ENCODE peak calls at places on chromosomes 6 and 20, in seven cellular contexts. O, N, K, W, B, M and P are unnamed samples.

GRCh38 chr6:72654101-72654618 is 32.3 kb downstream of the KCNQ5 start:
- DNase-seq in O (no peak), N (no peak), K (no peak), W (no peak), B (no peak), M (no peak), P (no peak)

GRCh38 chr6:158050955-158051354 is 69.3 kb downstream of the SYNJ2 start:
- DNase-seq in O (no peak), N (no peak), K (no peak), W (no peak), B (no peak), M (no peak), P (no peak)

GRCh38 chr20:31543966-31544598 is 29.8 kb downstream of the HM13 start:
- DNase-seq in O (peak; percentile 69), N (no peak), K (no peak), W (no peak), B (no peak), M (no peak), P (no peak)

GRCh38 chr6:145274083-145274482 is 461.2 kb downstream of the EPM2A start:
- DNase-seq in O (no peak), N (no peak), K (no peak), W (no peak), B (no peak), M (no peak), P (no peak)

GRCh38 chr6:13689511-13690256 is 22.0 kb downstream of the RANBP9 start:
- DNase-seq in O (no peak), N (no peak), K (no peak), W (no peak), B (no peak), M (no peak), P (no peak)

GRCh38 chr6:26205625-26206574 is 118.7 kb downstream of the HFE start:
- DNase-seq in O (peak; percentile 25), N (no peak), K (no peak), W (no peak), B (peak; percentile 34), M (peak; percentile 51), P (no peak)

GRCh38 chr6:68572525-68572924 is 62.6 kb upstream of the ADGRB3 start:
- DNase-seq in O (peak; percentile 11), N (peak; percentile 67), K (peak; percentile 1), W (peak; percentile 3), B (peak; percentile 54), M (peak; percentile 62), P (peak; percentile 1)

GRCh38 chr6:36368421-36368820 is 19.0 kb downstream of the ETV7 start:
- DNase-seq in O (no peak), N (no peak), K (no peak), W (no peak), B (no peak), M (no peak), P (no peak)

GRCh38 chr6:138724015-138724414 is 49.6 kb upstream of the CCDC28A start:
- DNase-seq in O (no peak), N (no peak), K (no peak), W (no peak), B (no peak), M (peak; percentile 53), P (no peak)

GRCh38 chr20:46820682-46821081 is 74.0 kb upstream of the EYA2 start:
- DNase-seq in O (no peak), N (no peak), K (no peak), W (no peak), B (no peak), M (peak; percentile 31), P (no peak)

GRCh38 chr20:356745-357144 is 9.8 kb downstream of the NRSN2 start:
- DNase-seq in O (no peak), N (no peak), K (no peak), W (no peak), B (no peak), M (no peak), P (no peak)

GRCh38 chr6:169086020-169086419 is 167.6 kb downstream of the THBS2 start:
- DNase-seq in O (no peak), N (no peak), K (no peak), W (no peak), B (no peak), M (no peak), P (no peak)

GRCh38 chr20:50534567-50534966 is 24.4 kb downstream of the PTPN1 start:
- DNase-seq in O (no peak), N (no peak), K (no peak), W (no peak), B (no peak), M (no peak), P (no peak)

DNA sequence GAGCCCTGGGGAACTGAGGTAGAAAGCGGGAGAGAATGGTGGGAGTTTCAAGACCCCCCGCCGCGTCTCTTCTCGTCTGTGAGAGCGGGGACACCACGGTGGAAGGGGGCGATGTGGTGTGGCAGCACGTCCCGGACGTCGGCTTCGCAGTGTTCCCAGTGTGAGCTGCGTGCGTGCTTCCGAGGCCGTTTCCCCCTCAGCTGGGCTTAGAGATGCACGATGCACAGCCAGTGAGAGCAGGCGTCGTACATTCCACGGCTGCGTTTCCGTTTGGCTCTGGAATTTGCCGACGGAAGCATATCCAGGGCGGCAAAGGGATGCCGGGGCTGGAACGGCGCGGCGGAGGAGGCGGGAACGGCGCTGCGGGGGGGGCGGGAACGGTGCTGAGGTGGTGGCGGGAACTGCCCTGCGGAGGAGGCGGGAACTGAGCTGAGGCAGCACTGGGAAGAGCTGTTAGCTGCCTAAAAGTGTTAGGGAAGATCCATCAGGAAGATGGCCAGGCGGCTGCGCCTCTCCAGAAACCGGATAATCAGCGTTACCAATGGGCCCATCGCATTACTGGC is 37.7 kb downstream of the KIF25 start:
- DNase-seq in O (peak; percentile 90), N (no peak), K (no peak), W (no peak), B (peak; percentile 92), M (no peak), P (no peak)
- TF ChIP-seq TAF1 in O (no peak), N (no peak), K (no peak), W (no peak), B (no peak), M (no peak), P (no peak)

GRCh38 chr20:57993738-57994431 is 234.6 kb downstream of the ANKRD60 start:
- DNase-seq in O (no peak), N (no peak), K (no peak), W (no peak), B (no peak), M (no peak), P (no peak)

GRCh38 chr20:57996936-57997629 is 231.4 kb downstream of the ANKRD60 start:
- DNase-seq in O (no peak), N (no peak), K (no peak), W (no peak), B (no peak), M (no peak), P (no peak)

GRCh38 chr20:57998276-57998675 is 230.2 kb downstream of the ANKRD60 start:
- DNase-seq in O (no peak), N (no peak), K (no peak), W (no peak), B (peak; percentile 29), M (no peak), P (no peak)

GRCh38 chr20:57996465-57996864 is 232.0 kb downstream of the ANKRD60 start:
- DNase-seq in O (no peak), N (no peak), K (no peak), W (no peak), B (no peak), M (no peak), P (no peak)

DNA sequence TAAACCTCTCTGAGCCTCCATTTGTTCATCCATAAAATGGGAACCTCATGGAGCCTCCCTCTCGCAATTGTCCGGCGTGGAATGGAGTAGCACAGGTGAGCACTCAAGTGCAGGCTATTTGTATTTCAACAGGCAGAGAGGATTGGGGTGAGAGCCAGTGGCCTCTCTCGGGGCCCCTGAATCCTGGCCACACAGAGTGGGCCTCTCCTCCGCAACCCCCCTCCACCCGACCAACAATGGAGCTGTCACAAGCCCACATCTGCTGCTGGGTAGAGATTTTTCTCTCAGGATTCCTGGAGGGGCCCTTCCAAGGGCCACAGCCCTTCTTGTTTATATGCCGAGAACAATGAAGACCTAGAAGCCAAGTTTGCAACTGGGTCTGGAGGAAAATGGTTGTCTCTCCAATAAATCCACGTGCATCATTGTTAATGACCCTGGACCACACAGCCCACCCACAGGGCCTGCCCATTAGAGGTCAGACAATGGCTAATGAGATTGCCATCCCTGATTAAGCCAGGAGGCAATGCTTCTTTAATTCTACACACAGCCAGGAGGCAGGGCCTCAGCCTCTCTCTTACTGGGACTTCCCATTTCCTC is 233.0 kb downstream of the ANKRD60 start:
- DNase-seq in O (no peak), N (no peak), K (no peak), W (no peak), B (no peak), M (no peak), P (no peak)
- TF ChIP-seq TAF1 in O (no peak), N (no peak), K (no peak), W (no peak), B (no peak), M (no peak), P (no peak)

DNA sequence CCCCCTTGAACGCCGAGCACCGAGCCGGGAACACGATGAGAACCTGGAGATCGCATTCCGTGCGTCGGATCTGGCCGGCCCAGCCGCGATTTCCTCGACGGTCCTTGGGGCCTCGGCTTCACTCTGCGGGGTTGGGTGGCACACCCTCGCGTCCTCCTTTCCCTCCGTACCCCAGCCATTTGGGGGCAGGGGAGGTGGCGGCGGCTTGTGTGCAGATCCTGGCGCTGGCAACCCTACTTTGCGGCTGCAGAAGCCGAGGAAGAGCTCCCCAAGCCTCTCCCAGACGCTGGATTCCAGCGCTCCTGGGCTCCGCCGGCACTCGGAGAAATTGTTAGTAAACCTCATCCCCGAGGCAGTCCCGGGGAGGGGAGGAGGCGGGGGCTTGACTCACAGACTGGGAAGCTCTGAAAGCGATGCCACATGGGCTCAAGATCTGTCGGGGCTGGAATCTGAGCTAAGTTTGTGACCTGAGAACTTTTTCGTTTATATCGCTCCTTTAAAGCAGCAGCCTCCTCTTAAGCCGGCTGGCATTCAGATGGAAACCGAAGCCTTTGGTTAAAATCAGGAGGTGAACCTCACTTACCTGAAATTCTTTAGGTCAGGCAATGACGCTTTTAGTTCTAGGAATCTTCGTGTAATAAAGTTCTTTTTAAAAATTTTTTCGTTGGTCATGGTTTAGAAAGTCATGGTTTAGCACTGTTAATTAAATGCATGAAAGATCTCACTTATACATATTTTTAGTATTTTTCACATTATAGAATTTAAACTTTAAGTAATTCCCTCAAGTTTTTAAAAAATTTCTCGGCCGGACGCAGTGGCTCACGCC is 850 bp downstream of the DSE start:
- DNase-seq in O (peak; percentile 83), N (peak; percentile 83), K (peak; percentile 26), W (no peak), B (no peak), M (no peak), P (peak; percentile 19)
- TF ChIP-seq TAF1 in O (peak; percentile 47), N (peak; percentile 69), K (no peak), W (no peak), B (no peak), M (no peak), P (no peak)

GRCh38 chr20:63640086-63640485 is 13.1 kb downstream of the STMN3 start:
- DNase-seq in O (no peak), N (no peak), K (no peak), W (no peak), B (no peak), M (no peak), P (no peak)

GRCh38 chr20:63643499-63643898 is 9.7 kb downstream of the STMN3 start:
- DNase-seq in O (no peak), N (no peak), K (no peak), W (no peak), B (peak; percentile 17), M (no peak), P (no peak)

GRCh38 chr20:63641146-63641791 is 12.0 kb downstream of the STMN3 start:
- DNase-seq in O (no peak), N (no peak), K (no peak), W (no peak), B (no peak), M (no peak), P (no peak)

GRCh38 chr20:63642518-63643247 is 10.5 kb downstream of the STMN3 start:
- DNase-seq in O (no peak), N (peak; percentile 67), K (no peak), W (no peak), B (peak; percentile 8), M (no peak), P (no peak)

GRCh38 chr20:63641792-63642517 is 11.3 kb downstream of the STMN3 start:
- DNase-seq in O (peak; percentile 99), N (peak; percentile 97), K (peak; percentile 88), W (peak; percentile 48), B (peak; percentile 94), M (peak; percentile 90), P (peak; percentile 89)
- TF ChIP-seq TAF1 in O (no peak), N (peak; percentile 70), K (no peak), W (peak; percentile 1), B (peak; percentile 14), M (peak; percentile 74), P (no peak)